ENCODE peak calls at places on chromosomes 1 and 21, in six cellular contexts. One of them, this sample, is unnamed.

GRCh38 chr1:93459126-93459525 is 11.2 kb downstream of the FNBP1L start:
- DNase-seq in activated T-cell treated with anti-CD3 and anti-CD28 coated beads, Interleukin-2, amount 50 U/mL, for 72 hours: no peak
- DNase-seq in fibroblast of lung: no peak
- DNase-seq in stimulated activated CD4-positive, alpha-beta T cell treated with anti-CD3 and anti-CD28 coated beads, TNF-alpha, amount 100 ng/mL, for 4 hours: no peak
- DNase-seq in right atrium auricular region: no peak
- DNase-seq in stimulated activated effector memory CD8-positive, alpha-beta T cell treated with anti-CD3 and anti-CD28 coated beads, Interleukin-12 subunit alpha, Interleukin-12 subunit beta, amount 100 ng/mL, for 72 hours: no peak
- DNase-seq in this sample: no peak

GRCh38 chr1:202007703-202008489 is 2.5 kb upstream of the ELF3 start:
- DNase-seq in activated T-cell treated with anti-CD3 and anti-CD28 coated beads, Interleukin-2, amount 50 U/mL, for 72 hours: no peak
- DNase-seq in fibroblast of lung: no peak
- DNase-seq in stimulated activated CD4-positive, alpha-beta T cell treated with anti-CD3 and anti-CD28 coated beads, TNF-alpha, amount 100 ng/mL, for 4 hours: no peak
- DNase-seq in right atrium auricular region: no peak
- DNase-seq in stimulated activated effector memory CD8-positive, alpha-beta T cell treated with anti-CD3 and anti-CD28 coated beads, Interleukin-12 subunit alpha, Interleukin-12 subunit beta, amount 100 ng/mL, for 72 hours: no peak
- DNase-seq in this sample: no peak

GRCh38 chr1:86704972-86705632 is 726 bp downstream of the SH3GLB1 start:
- DNase-seq in activated T-cell treated with anti-CD3 and anti-CD28 coated beads, Interleukin-2, amount 50 U/mL, for 72 hours: peak
- DNase-seq in fibroblast of lung: peak
- DNase-seq in stimulated activated CD4-positive, alpha-beta T cell treated with anti-CD3 and anti-CD28 coated beads, TNF-alpha, amount 100 ng/mL, for 4 hours: no peak
- DNase-seq in right atrium auricular region: peak
- DNase-seq in stimulated activated effector memory CD8-positive, alpha-beta T cell treated with anti-CD3 and anti-CD28 coated beads, Interleukin-12 subunit alpha, Interleukin-12 subunit beta, amount 100 ng/mL, for 72 hours: peak
- DNase-seq in this sample: peak

GRCh38 chr1:222861057-222861456 is 46.2 kb downstream of the DISP1 start:
- DNase-seq in activated T-cell treated with anti-CD3 and anti-CD28 coated beads, Interleukin-2, amount 50 U/mL, for 72 hours: no peak
- DNase-seq in fibroblast of lung: no peak
- DNase-seq in stimulated activated CD4-positive, alpha-beta T cell treated with anti-CD3 and anti-CD28 coated beads, TNF-alpha, amount 100 ng/mL, for 4 hours: no peak
- DNase-seq in right atrium auricular region: no peak
- DNase-seq in stimulated activated effector memory CD8-positive, alpha-beta T cell treated with anti-CD3 and anti-CD28 coated beads, Interleukin-12 subunit alpha, Interleukin-12 subunit beta, amount 100 ng/mL, for 72 hours: no peak
- DNase-seq in this sample: no peak

GRCh38 chr1:12177999-12178441 is 11.2 kb downstream of the TNFRSF1B start:
- DNase-seq in activated T-cell treated with anti-CD3 and anti-CD28 coated beads, Interleukin-2, amount 50 U/mL, for 72 hours: peak
- DNase-seq in fibroblast of lung: peak
- DNase-seq in stimulated activated CD4-positive, alpha-beta T cell treated with anti-CD3 and anti-CD28 coated beads, TNF-alpha, amount 100 ng/mL, for 4 hours: peak
- DNase-seq in right atrium auricular region: peak
- DNase-seq in stimulated activated effector memory CD8-positive, alpha-beta T cell treated with anti-CD3 and anti-CD28 coated beads, Interleukin-12 subunit alpha, Interleukin-12 subunit beta, amount 100 ng/mL, for 72 hours: peak
- DNase-seq in this sample: peak

GRCh38 chr21:33478858-33479678 is 706 bp downstream of the TMEM50B start:
- DNase-seq in activated T-cell treated with anti-CD3 and anti-CD28 coated beads, Interleukin-2, amount 50 U/mL, for 72 hours: peak
- DNase-seq in fibroblast of lung: peak
- DNase-seq in stimulated activated CD4-positive, alpha-beta T cell treated with anti-CD3 and anti-CD28 coated beads, TNF-alpha, amount 100 ng/mL, for 4 hours: peak
- DNase-seq in right atrium auricular region: no peak
- DNase-seq in stimulated activated effector memory CD8-positive, alpha-beta T cell treated with anti-CD3 and anti-CD28 coated beads, Interleukin-12 subunit alpha, Interleukin-12 subunit beta, amount 100 ng/mL, for 72 hours: no peak
- DNase-seq in this sample: peak

GRCh38 chr1:161502641-161503393 is 2.4 kb upstream of the FCGR2A start:
- DNase-seq in activated T-cell treated with anti-CD3 and anti-CD28 coated beads, Interleukin-2, amount 50 U/mL, for 72 hours: no peak
- DNase-seq in fibroblast of lung: peak
- DNase-seq in stimulated activated CD4-positive, alpha-beta T cell treated with anti-CD3 and anti-CD28 coated beads, TNF-alpha, amount 100 ng/mL, for 4 hours: no peak
- DNase-seq in right atrium auricular region: no peak
- DNase-seq in stimulated activated effector memory CD8-positive, alpha-beta T cell treated with anti-CD3 and anti-CD28 coated beads, Interleukin-12 subunit alpha, Interleukin-12 subunit beta, amount 100 ng/mL, for 72 hours: no peak
- DNase-seq in this sample: no peak

GRCh38 chr1:66267211-66267940 is 266.6 kb upstream of the SGIP1 start:
- DNase-seq in activated T-cell treated with anti-CD3 and anti-CD28 coated beads, Interleukin-2, amount 50 U/mL, for 72 hours: no peak
- DNase-seq in fibroblast of lung: peak
- DNase-seq in stimulated activated CD4-positive, alpha-beta T cell treated with anti-CD3 and anti-CD28 coated beads, TNF-alpha, amount 100 ng/mL, for 4 hours: no peak
- DNase-seq in right atrium auricular region: no peak
- DNase-seq in stimulated activated effector memory CD8-positive, alpha-beta T cell treated with anti-CD3 and anti-CD28 coated beads, Interleukin-12 subunit alpha, Interleukin-12 subunit beta, amount 100 ng/mL, for 72 hours: no peak
- DNase-seq in this sample: peak

GRCh38 chr1:239125027-239125426 is 261.3 kb upstream of the CHRM3 start:
- DNase-seq in activated T-cell treated with anti-CD3 and anti-CD28 coated beads, Interleukin-2, amount 50 U/mL, for 72 hours: no peak
- DNase-seq in fibroblast of lung: peak
- DNase-seq in stimulated activated CD4-positive, alpha-beta T cell treated with anti-CD3 and anti-CD28 coated beads, TNF-alpha, amount 100 ng/mL, for 4 hours: no peak
- DNase-seq in right atrium auricular region: no peak
- DNase-seq in stimulated activated effector memory CD8-positive, alpha-beta T cell treated with anti-CD3 and anti-CD28 coated beads, Interleukin-12 subunit alpha, Interleukin-12 subunit beta, amount 100 ng/mL, for 72 hours: no peak
- DNase-seq in this sample: no peak

GRCh38 chr1:9356829-9357466 is 64.3 kb downstream of the SPSB1 start:
- DNase-seq in activated T-cell treated with anti-CD3 and anti-CD28 coated beads, Interleukin-2, amount 50 U/mL, for 72 hours: no peak
- DNase-seq in fibroblast of lung: no peak
- DNase-seq in stimulated activated CD4-positive, alpha-beta T cell treated with anti-CD3 and anti-CD28 coated beads, TNF-alpha, amount 100 ng/mL, for 4 hours: no peak
- DNase-seq in right atrium auricular region: no peak
- DNase-seq in stimulated activated effector memory CD8-positive, alpha-beta T cell treated with anti-CD3 and anti-CD28 coated beads, Interleukin-12 subunit alpha, Interleukin-12 subunit beta, amount 100 ng/mL, for 72 hours: no peak
- DNase-seq in this sample: no peak

GRCh38 chr1:109499661-109500536 is 6.0 kb downstream of the CYB561D1 start:
- DNase-seq in activated T-cell treated with anti-CD3 and anti-CD28 coated beads, Interleukin-2, amount 50 U/mL, for 72 hours: peak
- DNase-seq in fibroblast of lung: peak
- DNase-seq in stimulated activated CD4-positive, alpha-beta T cell treated with anti-CD3 and anti-CD28 coated beads, TNF-alpha, amount 100 ng/mL, for 4 hours: no peak
- DNase-seq in right atrium auricular region: no peak
- DNase-seq in stimulated activated effector memory CD8-positive, alpha-beta T cell treated with anti-CD3 and anti-CD28 coated beads, Interleukin-12 subunit alpha, Interleukin-12 subunit beta, amount 100 ng/mL, for 72 hours: no peak
- DNase-seq in this sample: peak

GRCh38 chr1:94746635-94747525 is 73.3 kb upstream of the SLC44A3 start:
- DNase-seq in activated T-cell treated with anti-CD3 and anti-CD28 coated beads, Interleukin-2, amount 50 U/mL, for 72 hours: no peak
- DNase-seq in fibroblast of lung: no peak
- DNase-seq in stimulated activated CD4-positive, alpha-beta T cell treated with anti-CD3 and anti-CD28 coated beads, TNF-alpha, amount 100 ng/mL, for 4 hours: no peak
- DNase-seq in right atrium auricular region: peak
- DNase-seq in stimulated activated effector memory CD8-positive, alpha-beta T cell treated with anti-CD3 and anti-CD28 coated beads, Interleukin-12 subunit alpha, Interleukin-12 subunit beta, amount 100 ng/mL, for 72 hours: no peak
- DNase-seq in this sample: no peak